ENCODE peak calls at places on chromosomes 13 and 19, in four cellular contexts. Q is epithelial cell of proximal tubule, A is amniotic epithelial cell, D is GM12892. N is an unnamed sample.

GRCh38 chr13:33610471-33611015 is 207.4 kb upstream of the RFC3 start:
- DNase-seq in Q (no peak), A (no peak), D (no peak), N (no peak)

GRCh38 chr19:18629166-18630088 is 7.4 kb upstream of the KLHL26 start:
- DNase-seq in Q (no peak), A (peak), D (no peak), N (peak)

GRCh38 chr19:50224986-50225747 is 21.7 kb downstream of the MYH14 start:
- DNase-seq in Q (no peak), A (no peak), D (no peak), N (no peak)

GRCh38 chr19:51259348-51260245 is 8.7 kb downstream of the SIGLECL1 start:
- DNase-seq in Q (no peak), A (peak), D (no peak), N (peak)

GRCh38 chr19:6424190-6424938 is at the start of gene KHSRP:
- DNase-seq in Q (no peak), A (no peak), D (no peak), N (peak)

GRCh38 chr19:45814166-45814780 is 835 bp downstream of the RSPH6A start:
- DNase-seq in Q (no peak), A (no peak), D (no peak), N (no peak)

GRCh38 chr13:91520952-91521351 is 122.5 kb downstream of the GPC5 start:
- DNase-seq in Q (no peak), A (no peak), D (no peak), N (no peak)

GRCh38 chr19:41442473-41443360 is at the start of gene ERICH4:
- DNase-seq in Q (no peak), A (no peak), D (no peak), N (no peak)

GRCh38 chr13:50081106-50081898 is 66.1 kb downstream of the KCNRG start:
- DNase-seq in Q (no peak), A (no peak), D (no peak), N (peak)